ENCODE peak calls at places on chromosome 13, in ten cellular contexts. P is CD4-positive, alpha-beta T cell; G is neural crest cell; V is WERI-Rb-1; N is cardiac muscle cell; I is dorsolateral prefrontal cortex; X is right lobe of liver; W is AG09319; Q is GM12864; D is brain microvascular endothelial cell. T is an unnamed sample.

GRCh38 chr13:94239135-94239534 is 240.3 kb downstream of the DCT start:
- DNase-seq in P (no peak), G (no peak), V (no peak), N (peak), I (no peak), X (no peak), W (no peak), Q (no peak), D (peak), T (no peak)

GRCh38 chr13:95354680-95355487 is 53.6 kb upstream of the ABCC4 start:
- DNase-seq in P (no peak), G (no peak), V (no peak), N (peak), I (no peak), X (peak), W (no peak), Q (no peak), D (no peak), T (no peak)

GRCh38 chr13:83955011-83955410 is 72.7 kb upstream of the SLITRK1 start:
- DNase-seq in P (no peak), G (no peak), V (no peak), N (no peak), I (no peak), X (no peak), W (no peak), Q (no peak), D (no peak), T (no peak)

GRCh38 chr13:65889368-65889767 is 1340.8 kb downstream of the PCDH9 start:
- DNase-seq in P (no peak), G (no peak), V (no peak), N (no peak), I (no peak), X (no peak), W (no peak), Q (no peak), D (no peak), T (no peak)

GRCh38 chr13:47661076-47661475 is 340.0 kb downstream of the SUCLA2 start:
- DNase-seq in P (no peak), G (no peak), V (no peak), N (peak), I (no peak), X (no peak), W (no peak), Q (no peak), D (peak), T (no peak)

GRCh38 chr13:106612688-106613087 is 44.8 kb upstream of the ARGLU1 start:
- DNase-seq in P (no peak), G (no peak), V (no peak), N (peak), I (no peak), X (peak), W (no peak), Q (no peak), D (peak), T (no peak)

GRCh38 chr13:48975101-48975925 is at the start of gene FNDC3A:
- DNase-seq in P (peak), G (peak), V (peak), N (peak), I (peak), X (peak), W (peak), Q (no peak), D (peak), T (peak)

GRCh38 chr13:67230774-67231480 is 791 bp upstream of the PCDH9 start:
- DNase-seq in P (no peak), G (peak), V (peak), N (peak), I (peak), X (peak), W (peak), Q (no peak), D (peak), T (peak)

GRCh38 chr13:107743983-107744382 is 471.4 kb downstream of the LIG4 start:
- DNase-seq in P (no peak), G (no peak), V (peak), N (peak), I (no peak), X (no peak), W (no peak), Q (no peak), D (no peak), T (no peak)

GRCh38 chr13:30906411-30906990 is 430 bp downstream of the MEDAG start:
- DNase-seq in P (no peak), G (peak), V (no peak), N (peak), I (no peak), X (no peak), W (no peak), Q (no peak), D (no peak), T (no peak)

GRCh38 chr13:24033527-24034302 is 126.8 kb upstream of the SPATA13 start:
- DNase-seq in P (no peak), G (no peak), V (no peak), N (peak), I (no peak), X (peak), W (peak), Q (no peak), D (peak), T (no peak)

GRCh38 chr13:48873598-48873997 is 102.1 kb upstream of the FNDC3A start:
- DNase-seq in P (no peak), G (no peak), V (peak), N (peak), I (no peak), X (no peak), W (no peak), Q (no peak), D (no peak), T (no peak)

GRCh38 chr13:50116430-50116973 is 101.3 kb downstream of the KCNRG start:
- DNase-seq in P (no peak), G (no peak), V (no peak), N (no peak), I (no peak), X (no peak), W (no peak), Q (no peak), D (no peak), T (no peak)

GRCh38 chr13:68816715-68817114 is 1290.9 kb upstream of the ATXN8OS start:
- DNase-seq in P (no peak), G (no peak), V (no peak), N (no peak), I (no peak), X (no peak), W (no peak), Q (no peak), D (no peak), T (no peak)

GRCh38 chr13:62331384-62331783 is 915.7 kb upstream of the PCDH20 start:
- DNase-seq in P (no peak), G (no peak), V (no peak), N (no peak), I (no peak), X (no peak), W (no peak), Q (no peak), D (no peak), T (no peak)

GRCh38 chr13:20869540-20869939 is 33.0 kb downstream of the XPO4 start:
- DNase-seq in P (no peak), G (no peak), V (no peak), N (peak), I (no peak), X (no peak), W (no peak), Q (no peak), D (no peak), T (no peak)

GRCh38 chr13:54185101-54185500 is 1156.5 kb downstream of the OLFM4 start:
- DNase-seq in P (no peak), G (no peak), V (peak), N (no peak), I (no peak), X (no peak), W (no peak), Q (no peak), D (no peak), T (no peak)

GRCh38 chr13:110415669-110416068 is 108.6 kb downstream of the COL4A2 start:
- DNase-seq in P (no peak), G (no peak), V (peak), N (no peak), I (no peak), X (no peak), W (no peak), Q (no peak), D (no peak), T (no peak)

GRCh38 chr13:48400820-48401219 is 12.1 kb downstream of the LPAR6 start:
- DNase-seq in P (no peak), G (no peak), V (no peak), N (peak), I (no peak), X (no peak), W (peak), Q (no peak), D (peak), T (no peak)

GRCh38 chr13:54226866-54227265 is 1198.3 kb downstream of the OLFM4 start:
- DNase-seq in P (no peak), G (peak), V (no peak), N (no peak), I (no peak), X (no peak), W (no peak), Q (no peak), D (no peak), T (no peak)

GRCh38 chr13:43730642-43731041 is 56.1 kb downstream of the ENOX1 start:
- DNase-seq in P (no peak), G (no peak), V (no peak), N (peak), I (no peak), X (no peak), W (no peak), Q (no peak), D (peak), T (no peak)

GRCh38 chr13:74227476-74228158 is 93.4 kb upstream of the KLF12 start:
- DNase-seq in P (no peak), G (no peak), V (no peak), N (no peak), I (no peak), X (no peak), W (no peak), Q (no peak), D (no peak), T (no peak)

GRCh38 chr13:49319555-49320350 is 72.0 kb downstream of the CDADC1 start:
- DNase-seq in P (no peak), G (no peak), V (no peak), N (no peak), I (no peak), X (no peak), W (peak), Q (no peak), D (no peak), T (no peak)

GRCh38 chr13:44815507-44816074 is 173.7 kb downstream of the NUFIP1 start:
- DNase-seq in P (no peak), G (no peak), V (no peak), N (peak), I (no peak), X (no peak), W (peak), Q (no peak), D (peak), T (no peak)

GRCh38 chr13:110010433-110011135 is 224.2 kb upstream of the IRS2 start:
- DNase-seq in P (no peak), G (no peak), V (no peak), N (peak), I (no peak), X (no peak), W (no peak), Q (no peak), D (peak), T (no peak)

GRCh38 chr13:97221989-97222700 is at the start of gene MBNL2:
- DNase-seq in P (peak), G (peak), V (peak), N (peak), I (peak), X (peak), W (peak), Q (peak), D (peak), T (peak)

GRCh38 chr13:58452123-58452623 is 820.6 kb downstream of the PCDH17 start:
- DNase-seq in P (no peak), G (no peak), V (no peak), N (peak), I (no peak), X (no peak), W (no peak), Q (no peak), D (no peak), T (no peak)

GRCh38 chr13:35720290-35720689 is 243.8 kb upstream of the MAB21L1 start:
- DNase-seq in P (no peak), G (no peak), V (no peak), N (no peak), I (no peak), X (no peak), W (no peak), Q (no peak), D (no peak), T (no peak)

GRCh38 chr13:109361562-109361961 is 424.8 kb downstream of the IRS2 start:
- DNase-seq in P (no peak), G (no peak), V (no peak), N (no peak), I (no peak), X (no peak), W (no peak), Q (no peak), D (no peak), T (no peak)

GRCh38 chr13:80547885-80548284 is 207.0 kb upstream of the SPRY2 start:
- DNase-seq in P (no peak), G (no peak), V (no peak), N (peak), I (no peak), X (no peak), W (no peak), Q (no peak), D (peak), T (no peak)

GRCh38 chr13:101393140-101393539 is 23.2 kb downstream of the NALCN start:
- DNase-seq in P (no peak), G (no peak), V (no peak), N (no peak), I (no peak), X (no peak), W (no peak), Q (no peak), D (no peak), T (no peak)

GRCh38 chr13:72062566-72062965 is 195.6 kb upstream of the DACH1 start:
- DNase-seq in P (no peak), G (no peak), V (no peak), N (no peak), I (no peak), X (no peak), W (no peak), Q (no peak), D (no peak), T (no peak)

GRCh38 chr13:30346789-30347167 is 39.4 kb upstream of the KATNAL1 start:
- DNase-seq in P (no peak), G (no peak), V (no peak), N (no peak), I (no peak), X (no peak), W (no peak), Q (no peak), D (no peak), T (no peak)

GRCh38 chr13:27789495-27790303 is 2.6 kb upstream of the GSX1 start:
- DNase-seq in P (no peak), G (peak), V (no peak), N (no peak), I (no peak), X (no peak), W (no peak), Q (no peak), D (no peak), T (no peak)

GRCh38 chr13:21148557-21149258 is 27.6 kb downstream of the SKA3 start:
- DNase-seq in P (no peak), G (no peak), V (no peak), N (no peak), I (no peak), X (no peak), W (no peak), Q (no peak), D (no peak), T (no peak)

GRCh38 chr13:27022571-27023311 is 148.9 kb downstream of the USP12 start:
- DNase-seq in P (no peak), G (no peak), V (peak), N (peak), I (no peak), X (no peak), W (peak), Q (no peak), D (no peak), T (no peak)

GRCh38 chr13:85347251-85347650 is 452.0 kb downstream of the SLITRK6 start:
- DNase-seq in P (no peak), G (no peak), V (no peak), N (no peak), I (no peak), X (no peak), W (no peak), Q (no peak), D (peak), T (no peak)

GRCh38 chr13:59261928-59262488 is 901.7 kb downstream of the DIAPH3 start:
- DNase-seq in P (no peak), G (peak), V (no peak), N (peak), I (no peak), X (no peak), W (no peak), Q (no peak), D (no peak), T (no peak)

DNA sequence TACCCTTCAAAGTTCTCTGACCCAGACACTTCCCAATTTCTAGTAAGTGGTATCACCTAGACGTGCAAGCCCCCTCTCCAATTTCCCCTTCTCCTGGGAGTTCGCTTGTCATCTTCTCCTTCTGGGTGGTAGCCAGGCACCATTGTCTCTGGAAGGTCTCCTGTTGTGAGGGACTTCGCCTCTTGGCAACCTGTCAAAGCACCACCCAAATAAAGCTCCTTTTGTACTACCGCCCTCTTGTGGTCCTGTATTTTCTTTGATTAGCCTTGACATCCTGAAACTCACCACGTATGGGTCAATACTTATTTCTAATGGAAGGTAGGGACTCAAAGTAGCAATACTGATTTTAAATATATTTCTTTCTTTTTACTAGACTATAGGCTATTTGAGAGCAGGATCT is 8.2 kb downstream of the GPC5 start:
- DNase-seq in P (no peak), G (peak), V (peak), N (peak), I (no peak), X (no peak), W (no peak), Q (peak), D (peak), T (peak)
- TF ChIP-seq CTCF in P (peak), G (peak), V (peak), N (peak), I (peak), X (peak), W (peak), Q (peak), D (peak), T (peak)

DNA sequence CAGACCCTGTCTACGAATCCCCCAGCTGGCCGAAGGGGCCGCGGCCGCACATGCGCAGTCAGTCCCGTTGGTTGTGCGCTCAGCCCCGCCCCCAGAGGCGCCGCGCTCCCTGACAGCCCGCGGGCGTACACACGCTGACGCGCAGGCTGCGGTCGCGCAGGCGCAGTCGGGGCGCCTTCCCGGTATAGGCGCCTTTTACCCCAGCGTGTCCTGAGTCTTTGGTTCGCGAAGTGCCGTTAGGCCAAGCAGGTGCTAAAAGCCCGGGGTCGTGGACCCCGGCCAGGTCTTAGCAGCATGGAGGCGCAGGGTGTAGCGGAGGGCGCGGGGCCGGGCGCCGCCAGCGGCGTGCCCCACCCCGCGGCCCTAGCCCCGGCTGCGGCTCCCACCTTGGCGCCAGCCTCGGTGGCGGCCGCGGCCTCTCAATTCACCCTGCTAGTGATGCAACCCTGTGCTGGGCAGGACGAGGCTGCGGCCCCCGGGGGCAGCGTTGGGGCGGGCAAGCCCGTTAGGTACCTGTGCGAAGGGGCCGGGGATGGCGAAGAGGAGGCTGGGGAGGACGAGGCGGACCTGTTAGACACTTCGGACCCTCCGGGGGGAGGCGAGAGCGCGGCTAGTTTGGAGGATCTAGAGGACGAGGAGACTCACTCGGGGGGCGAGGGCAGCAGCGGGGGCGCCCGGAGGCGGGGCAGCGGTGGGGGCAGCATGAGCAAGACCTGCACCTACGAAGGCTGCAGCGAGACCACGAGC is at the start of gene RFXAP:
- DNase-seq in P (peak), G (peak), V (peak), N (peak), I (peak), X (peak), W (peak), Q (peak), D (peak), T (peak)
- TF ChIP-seq CTCF in P (peak), G (no peak), V (no peak), N (no peak), I (peak), X (peak), W (no peak), Q (peak), D (no peak), T (no peak)

DNA sequence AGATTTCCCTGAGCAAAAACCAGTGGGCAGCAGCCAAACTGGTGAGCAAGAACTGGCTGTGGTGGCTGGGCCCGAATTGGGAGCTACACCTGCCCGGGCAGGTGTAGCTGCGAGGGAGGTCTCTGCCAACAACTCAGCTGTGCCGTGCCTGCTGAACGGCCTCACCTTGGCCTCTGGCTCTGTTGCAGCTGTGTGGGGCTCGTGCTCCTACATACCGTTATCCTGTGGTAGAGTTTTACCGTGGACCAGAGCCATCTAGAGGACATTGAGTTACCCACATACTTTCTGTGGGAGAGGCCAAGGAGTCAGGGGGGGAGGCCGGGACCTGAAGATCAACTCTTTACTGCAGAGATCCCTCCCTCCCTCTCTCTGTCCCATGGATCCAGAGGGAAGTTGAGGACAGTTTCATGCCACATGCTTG is 113.2 kb downstream of the TM9SF2 start:
- DNase-seq in P (peak), G (no peak), V (peak), N (peak), I (no peak), X (peak), W (no peak), Q (no peak), D (no peak), T (peak)
- TF ChIP-seq CTCF in P (peak), G (peak), V (peak), N (peak), I (no peak), X (peak), W (no peak), Q (peak), D (peak), T (peak)

GRCh38 chr13:38530492-38530891 is 156.4 kb upstream of the FREM2 start:
- DNase-seq in P (no peak), G (no peak), V (no peak), N (peak), I (no peak), X (no peak), W (no peak), Q (no peak), D (no peak), T (no peak)
- TF ChIP-seq CTCF in P (no peak), G (peak), V (no peak), N (peak), I (peak), X (peak), W (peak), Q (peak), D (peak), T (peak)

GRCh38 chr13:51928231-51928630 is 66.5 kb downstream of the CCDC70 start:
- DNase-seq in P (no peak), G (no peak), V (peak), N (no peak), I (no peak), X (no peak), W (no peak), Q (no peak), D (no peak), T (no peak)
- TF ChIP-seq CTCF in P (no peak), G (no peak), V (no peak), N (no peak), I (no peak), X (no peak), W (no peak), Q (no peak), D (no peak), T (no peak)

GRCh38 chr13:41054212-41054877 is 7.0 kb upstream of the WBP4 start:
- DNase-seq in P (peak), G (peak), V (no peak), N (peak), I (no peak), X (no peak), W (no peak), Q (no peak), D (peak), T (peak)
- TF ChIP-seq CTCF in P (peak), G (peak), V (no peak), N (peak), I (peak), X (peak), W (peak), Q (peak), D (peak), T (peak)

GRCh38 chr13:114035583-114036501 is 62.0 kb upstream of the C13orf46 start:
- DNase-seq in P (no peak), G (no peak), V (no peak), N (peak), I (peak), X (no peak), W (no peak), Q (no peak), D (peak), T (no peak)
- TF ChIP-seq CTCF in P (no peak), G (no peak), V (no peak), N (no peak), I (no peak), X (no peak), W (no peak), Q (no peak), D (no peak), T (no peak)

T was measured in GM10248.